ENCODE peak calls at places on chromosomes 12 and 14, in five cellular contexts. O, M, W, C and R are unnamed samples.

GRCh38 chr12:95784886-95785285 is 5.7 kb downstream of the NTN4 start:
- DNase-seq in O (no peak), M (no peak), W (no peak), C (no peak), R (no peak)

GRCh38 chr14:106187176-106187670 is 660.8 kb downstream of the TMEM121 start:
- DNase-seq in O (no peak), M (no peak), W (no peak), C (no peak), R (no peak)

GRCh38 chr14:39169541-39169900 is 612 bp downstream of the TRAPPC6B start:
- DNase-seq in O (no peak), M (no peak), W (peak), C (no peak), R (no peak)

GRCh38 chr14:53979747-53980642 is 23.4 kb upstream of the BMP4 start:
- DNase-seq in O (no peak), M (no peak), W (no peak), C (peak), R (no peak)

GRCh38 chr12:31749024-31749704 is 20.3 kb upstream of the AMN1 start:
- DNase-seq in O (peak), M (peak), W (peak), C (peak), R (peak)

GRCh38 chr14:64569108-64570045 is 19.6 kb downstream of the PPP1R36 start:
- DNase-seq in O (no peak), M (peak), W (peak), C (peak), R (no peak)

GRCh38 chr14:34322940-34323418 is 139.1 kb downstream of the SPTSSA start:
- DNase-seq in O (peak), M (no peak), W (peak), C (peak), R (peak)

GRCh38 chr14:56159066-56159465 is 40.9 kb downstream of the PELI2 start:
- DNase-seq in O (no peak), M (no peak), W (peak), C (no peak), R (no peak)

GRCh38 chr14:67420102-67420739 is 8.3 kb upstream of the PLEK2 start:
- DNase-seq in O (no peak), M (no peak), W (peak), C (no peak), R (peak)

GRCh38 chr14:91303091-91303923 is 58.8 kb upstream of the GPR68 start:
- DNase-seq in O (no peak), M (no peak), W (no peak), C (no peak), R (peak)

GRCh38 chr14:60632777-60633176 is 16.5 kb downstream of the SIX1 start:
- DNase-seq in O (no peak), M (no peak), W (peak), C (no peak), R (peak)

GRCh38 chr14:89771251-89771650 is 183.3 kb downstream of the EFCAB11 start:
- DNase-seq in O (no peak), M (no peak), W (peak), C (no peak), R (no peak)

GRCh38 chr14:89775161-89775560 is 179.4 kb downstream of the EFCAB11 start:
- DNase-seq in O (no peak), M (no peak), W (no peak), C (no peak), R (no peak)

GRCh38 chr14:89773151-89773550 is 181.4 kb downstream of the EFCAB11 start:
- DNase-seq in O (no peak), M (no peak), W (no peak), C (no peak), R (peak)

GRCh38 chr14:89767861-89768268 is 186.7 kb downstream of the EFCAB11 start:
- DNase-seq in O (peak), M (no peak), W (peak), C (peak), R (peak)

GRCh38 chr14:89773644-89774316 is 180.8 kb downstream of the EFCAB11 start:
- DNase-seq in O (peak), M (no peak), W (no peak), C (peak), R (peak)
- H3K4me3 ChIP-seq in O (peak), M (no peak), W (no peak), C (no peak), R (peak)

DNA sequence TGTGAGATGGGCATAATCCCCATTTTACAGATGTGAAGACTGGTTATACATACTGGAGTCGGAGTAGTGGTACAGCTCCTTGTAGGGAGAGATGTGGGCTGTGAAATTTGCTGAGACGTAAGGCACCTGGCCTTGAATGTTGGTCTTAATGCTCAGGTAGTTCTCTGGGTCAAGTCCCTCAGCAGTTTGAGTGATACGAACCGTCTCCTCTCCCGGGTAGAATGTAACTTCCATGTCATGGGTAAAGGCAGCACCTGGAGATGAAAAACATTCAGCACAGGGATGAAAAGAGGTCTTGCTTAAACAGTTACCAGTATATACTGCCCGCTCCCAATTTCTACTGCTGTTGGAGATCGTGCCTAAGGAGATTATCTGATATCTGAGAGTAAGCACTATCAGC is 28.3 kb downstream of the NID2 start:
- DNase-seq in O (no peak), M (no peak), W (no peak), C (no peak), R (no peak)
- TF ChIP-seq CTCF in O (no peak), M (no peak), W (no peak), C (no peak), R (no peak)

DNA sequence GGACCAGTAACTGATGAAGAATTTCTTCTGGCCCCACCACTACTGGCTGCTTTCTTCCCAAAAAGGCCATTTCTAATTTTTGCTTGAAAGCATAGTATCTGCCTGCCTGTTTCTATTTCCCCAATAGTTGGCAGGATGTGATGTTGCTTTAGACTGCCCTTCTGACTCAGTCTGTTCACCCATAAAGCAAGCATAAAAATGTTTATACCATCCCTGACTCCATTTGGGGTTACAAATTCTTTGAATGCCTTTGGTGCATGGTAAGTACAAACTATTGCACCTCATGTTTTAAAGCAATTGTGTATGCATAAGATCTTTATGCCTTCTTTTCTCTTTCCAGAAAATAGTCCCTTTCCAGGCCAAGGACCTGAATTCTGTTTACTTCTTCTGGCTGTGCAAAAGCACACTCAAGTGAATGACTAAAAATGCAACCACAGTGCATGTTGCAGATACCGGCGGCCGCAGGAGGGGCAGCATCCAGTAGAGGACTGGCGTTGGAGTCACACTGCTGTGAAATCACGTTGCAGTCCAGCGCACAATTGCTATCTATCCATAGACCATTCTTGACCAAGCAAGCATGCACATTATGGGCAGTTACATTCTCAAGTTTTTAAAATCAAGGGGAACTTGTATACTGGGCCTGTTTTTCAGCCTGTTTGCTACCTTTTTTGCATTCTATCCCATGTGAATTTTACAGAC is 82.4 kb downstream of the SLC5A8 start:
- DNase-seq in O (no peak), M (no peak), W (no peak), C (no peak), R (no peak)
- H3K4me3 ChIP-seq in O (no peak), M (no peak), W (no peak), C (no peak), R (no peak)

DNA sequence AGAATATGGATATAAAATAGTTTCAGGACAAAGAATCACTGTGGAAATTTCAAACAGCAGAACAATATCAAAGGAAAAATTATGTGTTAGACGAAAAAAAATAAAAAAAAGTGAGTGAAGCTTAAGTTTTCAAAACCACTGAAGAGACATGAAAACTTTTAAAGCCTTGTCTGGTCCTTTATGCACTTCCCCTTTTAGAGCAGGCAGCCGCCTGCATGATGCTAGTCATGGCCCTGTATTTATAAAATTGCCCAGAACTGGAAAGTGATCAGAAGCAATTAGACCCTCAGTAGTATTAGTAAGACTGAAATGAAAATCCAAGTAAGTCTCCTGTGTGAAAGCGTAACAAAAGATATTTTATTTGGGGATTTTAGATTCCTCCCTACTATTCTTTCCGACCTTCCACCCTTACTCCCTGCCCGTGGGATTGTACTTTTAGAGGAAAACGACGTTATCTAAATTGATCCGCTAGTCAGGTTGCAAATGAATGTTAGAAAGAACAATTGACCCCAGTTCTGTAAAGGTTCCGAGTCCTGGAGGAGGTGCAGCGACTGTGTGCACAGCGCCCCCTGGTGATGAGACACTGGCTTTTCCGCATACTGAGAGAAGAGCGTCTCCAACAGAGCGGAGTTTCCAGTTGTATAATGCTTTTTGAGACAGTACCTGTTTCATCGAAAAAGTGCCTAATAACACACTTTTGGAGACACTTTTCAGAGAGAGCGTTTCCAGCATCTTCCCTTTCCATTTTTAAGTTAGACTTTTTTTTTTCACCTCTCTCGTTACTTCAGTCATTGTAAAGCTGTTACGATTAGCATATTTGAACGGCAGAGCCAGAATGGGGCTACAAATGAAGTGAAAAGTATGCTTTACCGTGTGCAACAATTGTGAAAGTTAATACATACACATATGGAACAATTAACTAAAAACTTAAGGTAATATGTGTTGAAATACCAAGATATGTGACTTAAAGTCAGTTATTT is 12.4 kb downstream of the MGST1 start:
- DNase-seq in O (no peak), M (no peak), W (peak), C (peak), R (peak)
- TF ChIP-seq CTCF in O (no peak), M (peak), W (peak), C (peak), R (peak)